ENCODE peak calls at places on chromosome 16, in seven cellular contexts. S is GM12878, R is Panc1, F is GM23338, C is GM12892, G is HL-60, U is transverse colon. P is an unnamed sample.

GRCh38 chr16:86663691-86664517 is 85.6 kb downstream of the FOXL1 start:
- DNase-seq in S (no peak), R (peak), F (no peak), C (no peak), G (no peak), U (no peak), P (no peak)

GRCh38 chr16:66030036-66030435 is 336.5 kb upstream of the CDH5 start:
- DNase-seq in S (no peak), R (no peak), F (no peak), C (no peak), G (no peak), U (no peak), P (no peak)

GRCh38 chr16:88406096-88407041 is 23.6 kb downstream of the ZNF469 start:
- DNase-seq in S (no peak), R (no peak), F (peak), C (no peak), G (no peak), U (no peak), P (no peak)

GRCh38 chr16:85563515-85564276 is 49.4 kb upstream of the GSE1 start:
- DNase-seq in S (no peak), R (no peak), F (no peak), C (no peak), G (no peak), U (peak), P (no peak)

GRCh38 chr16:27844826-27845225 is 218.7 kb downstream of the GSG1L start:
- DNase-seq in S (no peak), R (no peak), F (no peak), C (no peak), G (no peak), U (no peak), P (no peak)

GRCh38 chr16:10619271-10619849 is 39.0 kb upstream of the EMP2 start:
- DNase-seq in S (no peak), R (no peak), F (peak), C (no peak), G (no peak), U (peak), P (peak)

GRCh38 chr16:53417011-53417410 is 17.3 kb upstream of the RBL2 start:
- DNase-seq in S (no peak), R (no peak), F (peak), C (no peak), G (peak), U (no peak), P (no peak)

GRCh38 chr16:12262454-12263180 is 286.1 kb downstream of the SNX29 start:
- DNase-seq in S (no peak), R (no peak), F (no peak), C (no peak), G (no peak), U (peak), P (peak)

GRCh38 chr16:13453325-13453724 is 466.6 kb upstream of the ERCC4 start:
- DNase-seq in S (no peak), R (no peak), F (no peak), C (no peak), G (no peak), U (no peak), P (peak)

GRCh38 chr16:48000622-48001021 is 155.2 kb downstream of the ABCC12 start:
- DNase-seq in S (no peak), R (no peak), F (no peak), C (no peak), G (no peak), U (no peak), P (no peak)

GRCh38 chr16:69494993-69495392 is 70.6 kb downstream of the CYB5B start:
- DNase-seq in S (no peak), R (no peak), F (peak), C (no peak), G (peak), U (peak), P (no peak)

GRCh38 chr16:23597003-23597756 is 1.1 kb upstream of the NDUFAB1 start:
- DNase-seq in S (no peak), R (no peak), F (peak), C (no peak), G (peak), U (peak), P (no peak)

GRCh38 chr16:20424129-20424866 is 15.0 kb downstream of the ACSM5 start:
- DNase-seq in S (no peak), R (no peak), F (no peak), C (no peak), G (no peak), U (no peak), P (no peak)

GRCh38 chr16:29905668-29906067 is 5.4 kb downstream of the ASPHD1 start:
- DNase-seq in S (no peak), R (no peak), F (no peak), C (no peak), G (no peak), U (no peak), P (no peak)

GRCh38 chr16:81446318-81447275 is 2.0 kb downstream of the CMIP start:
- DNase-seq in S (no peak), R (no peak), F (peak), C (no peak), G (peak), U (peak), P (peak)

GRCh38 chr16:81447383-81448101 is 2.9 kb downstream of the CMIP start:
- DNase-seq in S (no peak), R (no peak), F (peak), C (no peak), G (peak), U (peak), P (peak)

GRCh38 chr16:81449241-81449640 is 4.6 kb downstream of the CMIP start:
- DNase-seq in S (no peak), R (no peak), F (no peak), C (no peak), G (no peak), U (no peak), P (no peak)

GRCh38 chr16:81449899-81450608 is 5.4 kb downstream of the CMIP start:
- DNase-seq in S (no peak), R (no peak), F (no peak), C (no peak), G (no peak), U (no peak), P (no peak)

DNA sequence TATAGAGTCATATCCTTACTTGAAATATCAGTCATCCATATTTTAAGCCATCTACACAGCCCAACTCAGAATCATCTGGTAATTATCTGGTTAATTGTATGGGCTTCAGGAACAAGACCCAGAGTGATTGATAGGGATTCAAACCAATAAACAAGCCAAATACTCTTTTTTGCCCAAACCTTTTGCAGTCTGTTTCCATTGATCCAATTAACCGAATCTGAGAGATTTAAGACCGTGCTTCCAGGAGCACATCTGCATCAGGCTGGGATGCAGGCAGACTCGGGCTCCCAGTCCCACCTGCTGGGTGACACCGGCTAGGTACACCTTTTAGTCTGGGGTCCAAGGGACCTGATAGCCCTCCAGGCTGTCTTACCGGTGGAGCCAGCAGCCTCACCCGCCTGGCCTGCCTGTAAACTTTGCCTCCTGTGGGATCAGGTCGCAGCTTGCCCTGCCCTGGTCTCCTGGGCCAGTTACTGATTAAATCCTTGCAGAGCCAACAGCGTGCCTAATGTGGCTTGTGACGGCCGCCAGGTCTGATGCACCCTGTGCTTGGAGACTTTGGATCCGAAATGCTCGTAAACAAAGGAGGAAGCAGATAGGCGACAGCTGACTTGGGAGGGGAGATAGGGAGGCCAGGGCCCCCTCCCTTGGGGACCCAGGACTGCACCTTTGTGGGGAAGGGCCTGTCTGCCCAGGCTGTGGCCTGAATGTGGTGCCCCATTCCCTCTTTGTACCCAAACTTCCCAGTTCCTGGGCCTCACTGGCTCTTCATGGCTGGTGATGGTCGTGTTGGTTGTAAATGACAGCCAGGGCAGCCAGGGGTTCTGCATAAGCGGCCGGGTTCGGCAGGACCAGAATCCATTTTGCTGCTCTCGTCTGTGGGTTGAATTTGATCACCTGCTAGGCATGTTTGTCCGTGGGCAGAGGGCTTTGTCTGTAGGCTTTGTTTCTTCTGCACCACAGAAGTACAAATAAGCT is 3.8 kb downstream of the CMIP start:
- DNase-seq in S (no peak), R (no peak), F (peak), C (no peak), G (no peak), U (peak), P (no peak)
- TF ChIP-seq POLR2AphosphoS5 in S (no peak), R (no peak), F (no peak), C (no peak), G (no peak), U (peak), P (no peak)

DNA sequence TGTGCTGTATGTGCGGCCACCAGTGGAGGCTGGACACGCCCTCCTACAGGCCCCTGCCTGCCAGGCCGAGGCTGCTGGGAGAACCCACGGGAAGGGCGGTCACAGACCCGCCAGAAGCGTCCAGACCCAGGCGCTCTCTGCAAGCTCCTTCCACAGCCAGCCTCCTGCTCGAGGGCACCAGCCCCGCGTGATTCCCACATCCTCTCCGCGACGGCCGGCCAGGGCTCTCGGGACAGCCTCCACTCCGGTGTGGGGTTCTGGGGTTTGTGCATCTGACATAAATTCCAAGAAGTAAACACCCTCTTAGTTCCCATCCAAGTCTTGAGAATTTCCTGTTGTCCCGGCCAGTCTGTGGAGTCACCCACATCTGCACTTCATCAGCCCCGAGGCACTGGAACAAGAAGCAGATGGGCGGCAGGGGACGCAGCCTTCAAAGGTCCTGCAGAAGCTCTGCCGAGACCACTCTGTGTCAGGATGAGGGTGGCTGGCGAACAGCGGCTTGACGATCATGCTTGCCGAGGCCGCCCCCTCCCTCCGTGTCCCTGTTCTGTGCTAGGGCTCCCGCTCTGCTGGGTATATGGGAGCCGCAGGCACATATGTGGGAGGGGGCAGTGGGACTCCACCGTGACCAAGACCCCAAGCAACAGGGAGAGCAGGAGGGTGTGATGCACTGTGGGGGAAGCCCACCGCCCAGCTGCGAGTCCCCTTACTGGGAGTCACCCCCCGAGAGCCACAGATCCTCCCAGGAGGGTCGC is 2.4 kb upstream of the TMEM204 start:
- DNase-seq in S (no peak), R (no peak), F (no peak), C (no peak), G (no peak), U (peak), P (no peak)
- TF ChIP-seq POLR2AphosphoS5 in S (no peak), R (no peak), F (no peak), C (no peak), G (no peak), U (peak), P (no peak)

DNA sequence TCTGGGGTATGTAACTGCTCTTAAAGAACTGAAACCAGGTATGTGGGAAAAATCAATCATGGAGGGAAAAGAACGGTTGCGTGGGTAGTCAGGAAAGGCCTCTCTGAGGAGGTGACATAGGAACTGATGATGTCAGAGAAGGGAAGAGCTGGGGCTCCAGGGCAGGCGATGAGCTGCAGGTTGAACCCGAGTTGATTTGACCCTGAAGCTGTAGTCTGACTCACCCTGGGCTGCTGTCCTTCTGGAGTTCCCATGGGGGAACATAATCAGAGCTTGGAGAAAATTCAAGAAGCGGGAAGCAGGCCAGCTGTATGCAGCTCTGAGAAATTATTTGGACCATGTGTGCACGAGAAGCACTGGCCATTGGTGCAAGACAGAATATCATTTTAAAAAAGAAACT is 16.7 kb downstream of the SLC6A2 start:
- DNase-seq in S (no peak), R (no peak), F (no peak), C (no peak), G (no peak), U (no peak), P (no peak)
- TF ChIP-seq POLR2AphosphoS5 in S (no peak), R (no peak), F (no peak), C (no peak), G (no peak), U (no peak), P (no peak)

DNA sequence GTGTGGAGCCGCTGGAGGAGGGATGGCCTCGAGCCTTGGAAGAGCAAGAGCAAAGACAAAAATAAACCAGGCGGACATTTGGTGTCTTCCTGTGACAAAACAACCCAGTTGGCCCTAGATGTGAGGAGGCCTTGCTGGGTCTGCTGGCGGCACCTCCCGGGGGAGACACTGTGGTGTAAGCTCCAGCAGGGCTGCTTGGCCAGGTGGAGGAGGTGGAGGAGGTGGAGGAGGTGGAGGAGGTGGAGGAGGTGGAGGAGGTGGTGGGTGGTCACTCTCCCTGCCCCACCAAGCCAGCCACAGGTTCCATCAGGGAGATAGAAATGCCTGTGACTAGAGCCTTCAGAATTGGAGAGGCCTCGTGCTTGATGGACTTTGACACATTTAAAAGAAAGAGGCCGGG is 32.1 kb downstream of the DBNDD1 start:
- DNase-seq in S (no peak), R (no peak), F (no peak), C (no peak), G (no peak), U (no peak), P (no peak)
- TF ChIP-seq POLR2AphosphoS5 in S (no peak), R (no peak), F (no peak), C (no peak), G (no peak), U (no peak), P (no peak)

GRCh38 chr16:4314532-4315184 is 1.2 kb upstream of the GLIS2 start:
- DNase-seq in S (no peak), R (no peak), F (peak), C (no peak), G (no peak), U (no peak), P (no peak)

GRCh38 chr16:4316732-4317461 is 1.0 kb downstream of the GLIS2 start:
- DNase-seq in S (no peak), R (no peak), F (no peak), C (no peak), G (no peak), U (peak), P (no peak)

GRCh38 chr16:4317471-4318170 is 1.8 kb downstream of the GLIS2 start:
- DNase-seq in S (no peak), R (no peak), F (peak), C (no peak), G (no peak), U (no peak), P (no peak)

GRCh38 chr16:4315185-4316102 is at the start of gene GLIS2:
- DNase-seq in S (no peak), R (no peak), F (peak), C (no peak), G (no peak), U (peak), P (no peak)

DNA sequence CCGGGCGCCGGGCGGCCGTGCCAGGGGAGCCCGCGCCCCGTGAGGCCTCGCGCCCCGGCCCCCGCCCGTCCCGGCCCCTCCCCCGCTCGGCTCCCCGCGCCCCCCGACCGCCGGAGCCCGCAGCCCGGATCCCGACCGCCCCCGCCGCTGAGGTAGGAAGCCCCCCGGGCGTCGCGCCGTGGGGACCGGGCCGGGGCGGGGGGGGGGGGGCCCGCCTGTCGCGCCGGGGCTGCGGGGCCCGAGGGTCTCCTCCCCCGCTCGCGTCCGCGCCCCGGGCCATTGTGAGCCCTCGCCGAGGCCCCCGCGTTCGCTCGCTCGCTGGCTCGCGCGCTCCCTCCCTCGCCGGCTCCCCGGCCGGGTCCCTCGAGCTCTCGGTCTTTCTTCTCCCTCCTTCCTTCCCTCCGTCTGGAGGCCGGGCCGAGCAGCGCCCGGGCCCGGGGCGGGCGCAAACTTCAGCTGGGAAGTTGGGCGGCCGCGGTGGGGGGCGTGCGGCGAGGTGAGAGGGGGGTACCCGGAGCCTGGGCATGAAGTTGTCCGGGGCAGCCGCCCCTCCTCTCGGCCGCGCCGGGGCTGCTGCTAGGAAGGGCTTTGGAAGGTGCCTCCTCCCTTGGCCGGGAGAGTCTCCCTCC is 350 bp downstream of the GLIS2 start:
- DNase-seq in S (no peak), R (no peak), F (peak), C (no peak), G (no peak), U (no peak), P (no peak)
- TF ChIP-seq POLR2AphosphoS5 in S (no peak), R (no peak), F (no peak), C (no peak), G (no peak), U (no peak), P (no peak)

DNA sequence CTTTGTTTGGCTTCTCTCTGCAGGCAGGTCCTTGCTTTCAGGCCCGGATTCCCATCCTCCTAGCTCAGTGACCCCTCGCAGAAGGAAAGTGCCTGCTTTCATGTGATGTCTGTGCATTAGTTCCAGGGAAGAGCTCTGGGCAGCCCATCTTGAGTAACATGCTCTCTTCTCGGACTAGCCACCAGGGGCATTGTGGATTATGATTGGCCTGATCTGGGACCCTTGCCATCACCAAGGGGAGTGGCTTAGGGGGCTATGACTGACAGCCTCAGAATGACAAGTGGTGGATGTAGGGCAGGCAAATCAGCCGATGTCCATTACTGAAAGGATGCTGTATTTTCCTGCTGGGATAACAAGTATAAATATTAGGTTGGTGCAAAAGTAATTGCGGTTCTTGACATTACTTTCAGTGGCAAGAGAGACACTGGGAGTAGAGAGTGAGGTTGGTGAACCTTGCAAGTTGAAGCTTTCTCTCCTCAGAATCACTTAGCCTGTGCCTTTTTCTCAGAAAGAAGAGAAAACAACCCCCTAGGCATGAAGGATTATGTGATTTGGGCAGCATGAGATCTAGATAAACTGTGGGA is 71.5 kb upstream of the MPHOSPH6 start:
- DNase-seq in S (no peak), R (no peak), F (peak), C (no peak), G (no peak), U (no peak), P (no peak)
- TF ChIP-seq POLR2AphosphoS5 in S (no peak), R (no peak), F (no peak), C (no peak), G (no peak), U (no peak), P (no peak)

GRCh38 chr16:19168173-19169080 is at the start of gene SYT17:
- DNase-seq in S (no peak), R (no peak), F (peak), C (peak), G (no peak), U (peak), P (no peak)
- TF ChIP-seq POLR2AphosphoS5 in S (no peak), R (no peak), F (no peak), C (no peak), G (no peak), U (no peak), P (no peak)